ENCODE peak calls at places on chromosomes 16 and 17, in ten cellular contexts. D, M, V, T, J, O, E, Y, C and G are unnamed samples.

GRCh38 chr16:11848842-11849241 is 2.5 kb downstream of the RSL1D1 start:
- DNase-seq in D (no peak), M (peak), V (no peak), T (no peak), J (peak), O (no peak), E (no peak), Y (no peak), C (peak), G (no peak)

GRCh38 chr17:29390856-29391631 is 881 bp downstream of the TAOK1 start:
- DNase-seq in D (no peak), M (no peak), V (peak), T (no peak), J (peak), O (no peak), E (no peak), Y (peak), C (no peak), G (peak)

GRCh38 chr16:75304521-75305363 is 53.3 kb upstream of the BCAR1 start:
- DNase-seq in D (peak), M (peak), V (peak), T (no peak), J (peak), O (no peak), E (no peak), Y (peak), C (peak), G (no peak)

GRCh38 chr17:45043813-45044540 is 7.5 kb downstream of the DCAKD start:
- DNase-seq in D (no peak), M (no peak), V (no peak), T (no peak), J (no peak), O (no peak), E (no peak), Y (no peak), C (no peak), G (no peak)

GRCh38 chr16:4320030-4320429 is 4.2 kb downstream of the GLIS2 start:
- DNase-seq in D (no peak), M (no peak), V (no peak), T (no peak), J (no peak), O (no peak), E (no peak), Y (no peak), C (no peak), G (no peak)

GRCh38 chr17:72403713-72404209 is 282.9 kb downstream of the SOX9 start:
- DNase-seq in D (no peak), M (no peak), V (no peak), T (no peak), J (no peak), O (no peak), E (no peak), Y (no peak), C (no peak), G (no peak)

GRCh38 chr17:1188812-1189211 is 9.0 kb upstream of the ABR start:
- DNase-seq in D (peak), M (peak), V (no peak), T (no peak), J (no peak), O (no peak), E (no peak), Y (no peak), C (no peak), G (no peak)

GRCh38 chr17:51356084-51356410 is 95.7 kb downstream of the UTP18 start:
- DNase-seq in D (no peak), M (no peak), V (no peak), T (no peak), J (no peak), O (no peak), E (no peak), Y (no peak), C (no peak), G (no peak)

GRCh38 chr16:89442588-89442987 is 47.8 kb downstream of the ANKRD11 start:
- DNase-seq in D (no peak), M (no peak), V (no peak), T (no peak), J (no peak), O (peak), E (no peak), Y (no peak), C (no peak), G (no peak)

GRCh38 chr16:28155293-28155692 is 56.5 kb downstream of the XPO6 start:
- DNase-seq in D (no peak), M (no peak), V (no peak), T (no peak), J (no peak), O (no peak), E (no peak), Y (no peak), C (no peak), G (no peak)

GRCh38 chr17:75719732-75720131 is 1.5 kb upstream of the ITGB4 start:
- DNase-seq in D (no peak), M (no peak), V (no peak), T (no peak), J (no peak), O (no peak), E (no peak), Y (no peak), C (no peak), G (no peak)

GRCh38 chr17:39688475-39688835 is 598 bp upstream of the PGAP3 start:
- DNase-seq in D (no peak), M (no peak), V (no peak), T (no peak), J (peak), O (no peak), E (no peak), Y (no peak), C (no peak), G (no peak)

GRCh38 chr17:43574348-43574747 is 28.2 kb upstream of the ETV4 start:
- DNase-seq in D (no peak), M (no peak), V (no peak), T (no peak), J (no peak), O (no peak), E (no peak), Y (no peak), C (no peak), G (no peak)

GRCh38 chr16:81036751-81037350 is 1.2 kb downstream of the ATMIN start:
- DNase-seq in D (no peak), M (no peak), V (peak), T (no peak), J (peak), O (no peak), E (no peak), Y (peak), C (no peak), G (no peak)

GRCh38 chr16:70589998-70590471 is 56.3 kb upstream of the IL34 start:
- DNase-seq in D (no peak), M (no peak), V (no peak), T (no peak), J (no peak), O (no peak), E (no peak), Y (no peak), C (no peak), G (no peak)

GRCh38 chr17:73309727-73310555 is 1.9 kb downstream of the CDC42EP4 start:
- DNase-seq in D (no peak), M (no peak), V (peak), T (no peak), J (peak), O (no peak), E (no peak), Y (peak), C (peak), G (no peak)

GRCh38 chr16:49023095-49023494 is 258.5 kb downstream of the CBLN1 start:
- DNase-seq in D (no peak), M (no peak), V (no peak), T (no peak), J (peak), O (no peak), E (no peak), Y (peak), C (peak), G (no peak)

GRCh38 chr16:47492428-47493357 is 31.6 kb downstream of the PHKB start:
- DNase-seq in D (no peak), M (no peak), V (peak), T (no peak), J (no peak), O (peak), E (peak), Y (no peak), C (no peak), G (no peak)

GRCh38 chr17:42521666-42522262 is 14.3 kb upstream of the NAGLU start:
- DNase-seq in D (no peak), M (no peak), V (no peak), T (no peak), J (no peak), O (no peak), E (no peak), Y (no peak), C (no peak), G (no peak)

GRCh38 chr17:47937915-47938314 is 3.5 kb upstream of the PNPO start:
- DNase-seq in D (no peak), M (no peak), V (no peak), T (no peak), J (no peak), O (no peak), E (no peak), Y (no peak), C (no peak), G (no peak)

GRCh38 chr17:3812771-3813170 is 11.8 kb upstream of the ITGAE start:
- DNase-seq in D (no peak), M (no peak), V (no peak), T (no peak), J (no peak), O (no peak), E (no peak), Y (no peak), C (no peak), G (no peak)

GRCh38 chr17:34171245-34171818 is 83.8 kb upstream of the CCL2 start:
- DNase-seq in D (no peak), M (peak), V (peak), T (peak), J (peak), O (peak), E (peak), Y (peak), C (peak), G (peak)

GRCh38 chr17:73315481-73315880 is 3.7 kb upstream of the CDC42EP4 start:
- DNase-seq in D (no peak), M (no peak), V (no peak), T (no peak), J (no peak), O (no peak), E (no peak), Y (no peak), C (no peak), G (no peak)

GRCh38 chr16:62041401-62041800 is 5.2 kb upstream of the CDH8 start:
- DNase-seq in D (peak), M (peak), V (peak), T (no peak), J (peak), O (no peak), E (no peak), Y (peak), C (no peak), G (no peak)

GRCh38 chr16:85400305-85401205 is 212.6 kb upstream of the GSE1 start:
- DNase-seq in D (no peak), M (no peak), V (no peak), T (no peak), J (no peak), O (no peak), E (no peak), Y (no peak), C (no peak), G (peak)

GRCh38 chr16:84913315-84913714 is 93.5 kb downstream of the CRISPLD2 start:
- DNase-seq in D (no peak), M (no peak), V (peak), T (no peak), J (no peak), O (no peak), E (no peak), Y (no peak), C (no peak), G (no peak)

GRCh38 chr16:54890381-54890780 is 40.3 kb upstream of the IRX5 start:
- DNase-seq in D (no peak), M (no peak), V (no peak), T (no peak), J (no peak), O (no peak), E (no peak), Y (no peak), C (no peak), G (no peak)

GRCh38 chr17:37570527-37571093 is 38.6 kb downstream of the SYNRG start:
- DNase-seq in D (no peak), M (peak), V (peak), T (peak), J (peak), O (peak), E (no peak), Y (peak), C (peak), G (peak)